ENCODE peak calls at places on chromosomes 1 and 21, in five cellular contexts. Y is transverse colon, B is endothelial cell of umbilical vein, G is K562, W is IMR-90. M is an unnamed sample.

GRCh38 chr1:3932156-3932555 is 32.1 kb upstream of the C1orf174 start:
- DNase-seq in B (no peak), G (no peak), Y (no peak), W (no peak), M (no peak)

GRCh38 chr21:36004441-36004840 is 55.9 kb downstream of the SETD4 start:
- DNase-seq in G (no peak), B (no peak), W (peak; percentile 16), Y (no peak), M (no peak)

GRCh38 chr1:29136463-29136915 is 12.8 kb upstream of the TMEM200B start:
- DNase-seq in Y (no peak), B (no peak), W (peak; percentile 58), G (peak; percentile 73), M (no peak)

GRCh38 chr1:172566196-172566997 is 33.4 kb downstream of the SUCO start:
- DNase-seq in B (no peak), Y (no peak), G (no peak), W (no peak), M (no peak)

GRCh38 chr1:229972600-229973296 is 94.3 kb upstream of the GALNT2 start:
- DNase-seq in G (peak; percentile 64), Y (peak; percentile 20), W (no peak), B (peak; percentile 9), M (no peak)

GRCh38 chr1:175192630-175193338 is at the start of gene KIAA0040:
- DNase-seq in W (no peak), Y (peak; percentile 83), G (peak; percentile 87), B (peak; percentile 62), M (peak; percentile 88)

GRCh38 chr1:96183928-96184327 is 537.7 kb upstream of the PTBP2 start:
- DNase-seq in G (no peak), Y (no peak), W (no peak), B (no peak), M (no peak)

GRCh38 chr21:42095581-42095980 is 24.5 kb downstream of the UMODL1 start:
- DNase-seq in B (no peak), Y (no peak), G (no peak), W (no peak), M (no peak)

GRCh38 chr1:94463765-94464330 is 45.7 kb downstream of the ABCD3 start:
- DNase-seq in B (peak; percentile 74), G (peak; percentile 52), W (peak; percentile 71), Y (no peak), M (no peak)

GRCh38 chr1:22142315-22143064 is 407 bp downstream of the WNT4 start:
- DNase-seq in Y (peak; percentile 28), W (no peak), G (peak; percentile 36), B (peak; percentile 44), M (peak; percentile 89)

GRCh38 chr1:236515443-236515958 is 8.3 kb upstream of the LGALS8 start:
- DNase-seq in G (no peak), W (no peak), Y (no peak), B (peak; percentile 17), M (no peak)

GRCh38 chr1:8816306-8816705 is 1.1 kb downstream of the RERE start:
- DNase-seq in Y (no peak), G (peak; percentile 52), B (peak; percentile 78), W (peak; percentile 53), M (no peak)

GRCh38 chr1:60672435-60672834 is 409.9 kb upstream of the NFIA start:
- DNase-seq in B (no peak), Y (no peak), G (no peak), W (no peak), M (no peak)

GRCh38 chr21:34024382-34024693 is 49.0 kb upstream of the MRPS6 start:
- DNase-seq in G (no peak), B (no peak), W (no peak), Y (no peak), M (no peak)

GRCh38 chr1:208668991-208669390 is 424.8 kb upstream of the PLXNA2 start:
- DNase-seq in G (no peak), Y (no peak), B (no peak), W (no peak), M (no peak)

GRCh38 chr1:210252621-210253041 is 20.0 kb downstream of the SERTAD4 start:
- DNase-seq in Y (peak; percentile 76), G (no peak), B (no peak), W (no peak), M (peak; percentile 85)

GRCh38 chr1:215119719-215120118 is 37.2 kb downstream of the KCNK2 start:
- DNase-seq in W (peak; percentile 29), Y (no peak), G (no peak), B (no peak), M (no peak)

GRCh38 chr1:157969693-157970485 is 23.6 kb upstream of the KIRREL1 start:
- DNase-seq in B (peak; percentile 90), G (peak; percentile 41), Y (peak; percentile 53), W (peak; percentile 88), M (no peak)

GRCh38 chr1:209207701-209208286 is 375.7 kb upstream of the CAMK1G start:
- DNase-seq in G (peak; percentile 60), B (peak; percentile 73), Y (peak; percentile 68), W (peak; percentile 45), M (peak; percentile 88)

GRCh38 chr1:235952950-235953615 is 86.4 kb upstream of the LYST start:
- DNase-seq in W (no peak), Y (no peak), B (no peak), G (no peak), M (no peak)

GRCh38 chr1:58717979-58718378 is 18.1 kb upstream of the MYSM1 start:
- DNase-seq in W (peak; percentile 17), Y (no peak), B (no peak), G (no peak), M (no peak)

GRCh38 chr1:22204989-22205913 is 62.4 kb upstream of the WNT4 start:
- DNase-seq in G (no peak), B (no peak), Y (no peak), W (no peak), M (no peak)

GRCh38 chr21:34199121-34199910 is 125.9 kb downstream of the MRPS6 start:
- DNase-seq in W (no peak), Y (no peak), G (no peak), B (no peak), M (no peak)

GRCh38 chr1:153032677-153033308 is 1.8 kb downstream of the SPRR1B start:
- DNase-seq in B (peak; percentile 20), Y (no peak), G (peak; percentile 36), W (peak; percentile 48), M (peak; percentile 51)

GRCh38 chr1:10586125-10586524 is 111.4 kb downstream of the PEX14 start:
- DNase-seq in B (no peak), G (no peak), Y (no peak), W (no peak), M (no peak)

GRCh38 chr1:67771152-67771551 is 62.1 kb downstream of the GNG12 start:
- DNase-seq in G (peak; percentile 63), Y (no peak), B (peak; percentile 73), W (peak; percentile 92), M (no peak)

GRCh38 chr1:55468438-55468837 is 253.3 kb upstream of the USP24 start:
- DNase-seq in W (peak; percentile 18), G (peak; percentile 7), Y (no peak), B (no peak), M (no peak)

GRCh38 chr1:91513160-91513559 is 12.5 kb downstream of the CDC7 start:
- DNase-seq in G (no peak), Y (no peak), B (peak; percentile 43), W (peak; percentile 52), M (no peak)

GRCh38 chr21:44702111-44702972 is 5.4 kb downstream of the KRTAP10-12 start:
- DNase-seq in W (no peak), B (no peak), G (no peak), Y (no peak), M (no peak)

GRCh38 chr1:205709640-205710039 is 29.3 kb upstream of the SLC45A3 start:
- DNase-seq in B (no peak), Y (no peak), W (no peak), G (no peak), M (no peak)

GRCh38 chr1:231194843-231195516 is 33.1 kb downstream of the TRIM67 start:
- DNase-seq in W (no peak), Y (no peak), B (peak; percentile 6), G (peak; percentile 69), M (peak; percentile 44)

GRCh38 chr1:194717941-194718340 is 1531.5 kb upstream of the B3GALT2 start:
- DNase-seq in B (no peak), G (no peak), Y (no peak), W (peak; percentile 63), M (no peak)

GRCh38 chr1:232110281-232111090 is 483.9 kb downstream of the DISC1 start:
- DNase-seq in G (no peak), B (no peak), W (peak; percentile 81), Y (no peak), M (no peak)

GRCh38 chr1:183470961-183471747 is 1.1 kb upstream of the SMG7 start:
- DNase-seq in B (peak; percentile 78), Y (peak; percentile 70), W (peak; percentile 67), G (peak; percentile 84), M (peak; percentile 78)

GRCh38 chr1:183470147-183470960 is 1.9 kb upstream of the SMG7 start:
- DNase-seq in W (peak; percentile 47), G (peak; percentile 92), Y (peak; percentile 95), B (peak; percentile 79), M (peak; percentile 98)

GRCh38 chr1:183473286-183473536 is 912 bp downstream of the SMG7 start:
- DNase-seq in B (no peak), Y (no peak), G (no peak), W (no peak), M (no peak)

GRCh38 chr1:183471748-183472487 is 381 bp upstream of the SMG7 start:
- DNase-seq in Y (peak; percentile 98), B (peak; percentile 96), G (peak; percentile 98), W (peak; percentile 98), M (peak; percentile 95)

GRCh38 chr1:183472488-183473285 is at the start of gene SMG7:
- DNase-seq in G (peak; percentile 59), B (no peak), Y (peak; percentile 59), W (peak; percentile 12), M (peak; percentile 94)
- TF ChIP-seq POLR2A in G (peak; percentile 81), B (peak; percentile 13), Y (peak; percentile 41), W (no peak), M (no peak)

GRCh38 chr1:72620453-72620852 is 338.1 kb upstream of the NEGR1 start:
- DNase-seq in B (peak; percentile 90), G (no peak), W (no peak), Y (no peak), M (no peak)

DNA sequence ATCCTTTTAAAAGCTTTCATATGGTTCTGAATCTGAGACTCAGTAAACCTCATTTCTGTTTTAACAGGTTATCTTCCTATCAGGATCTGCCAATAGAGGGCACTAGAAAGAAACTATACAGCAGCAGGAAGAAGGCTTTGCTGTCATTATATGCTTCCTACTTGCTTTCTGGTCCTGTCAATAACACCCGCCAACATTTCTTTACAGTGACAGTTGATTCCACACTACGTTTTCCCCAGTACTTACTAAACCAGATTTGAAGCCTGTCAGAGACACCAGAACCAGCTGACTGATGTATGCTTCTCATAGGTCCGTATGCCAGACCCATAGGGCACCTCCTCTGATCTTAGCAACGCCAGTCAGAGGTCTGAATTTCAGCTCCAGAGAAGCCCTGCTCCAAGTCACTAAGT is 341.0 kb upstream of the NEGR1 start:
- DNase-seq in G (no peak), Y (no peak), W (peak; percentile 31), B (peak; percentile 70), M (no peak)
- TF ChIP-seq CTCF in G (no peak), Y (peak; percentile 24), W (peak; percentile 50), B (peak; percentile 25), M (peak; percentile 49)

GRCh38 chr21:39313457-39314154 is at the start of gene BRWD1:
- DNase-seq in G (peak; percentile 93), B (peak; percentile 76), Y (peak; percentile 80), W (peak; percentile 81), M (peak; percentile 96)
- TF ChIP-seq POLR2A in G (peak; percentile 89), B (no peak), Y (peak; percentile 86), W (peak; percentile 60), M (no peak)

GRCh38 chr1:156928043-156928602 is 7.7 kb downstream of the LRRC71 start:
- DNase-seq in B (no peak), W (no peak), G (no peak), Y (no peak), M (no peak)
- TF ChIP-seq CTCF in B (no peak), W (no peak), G (no peak), Y (no peak), M (no peak)

M was measured in upper lobe of left lung.